ENCODE peak calls at places on chromosomes 6 and 20, in eight cellular contexts. U is stimulated activated naive CD4-positive, alpha-beta T cell; B is GM06990; S is left ventricle myocardium superior; R is posterior vena cava; C is B cell; V is AG08396; Z is cardiac muscle cell. P is an unnamed sample.

GRCh38 chr6:35691027-35691824 is 2.5 kb upstream of the FKBP5 start:
- DNase-seq in U (no peak), B (no peak), S (peak), R (peak), C (no peak), V (peak), Z (no peak), P (peak)

GRCh38 chr6:324116-324728 is 31.9 kb downstream of the DUSP22 start:
- DNase-seq in U (no peak), B (no peak), S (no peak), R (peak), C (no peak), V (no peak), Z (no peak), P (no peak)

GRCh38 chr6:4781967-4782537 is 5.8 kb downstream of the CDYL start:
- DNase-seq in U (no peak), B (no peak), S (no peak), R (no peak), C (no peak), V (no peak), Z (no peak), P (no peak)

GRCh38 chr20:13995086-13995665 is at the start of gene MACROD2:
- DNase-seq in U (peak), B (peak), S (peak), R (peak), C (peak), V (peak), Z (peak), P (peak)

GRCh38 chr20:47024461-47024937 is 129.9 kb downstream of the EYA2 start:
- DNase-seq in U (no peak), B (no peak), S (no peak), R (no peak), C (no peak), V (no peak), Z (no peak), P (no peak)

GRCh38 chr20:11790047-11790446 is 127.6 kb upstream of the BTBD3 start:
- DNase-seq in U (no peak), B (no peak), S (no peak), R (no peak), C (no peak), V (no peak), Z (no peak), P (no peak)

GRCh38 chr6:22442826-22443225 is 126.5 kb upstream of the HDGFL1 start:
- DNase-seq in U (no peak), B (peak), S (no peak), R (no peak), C (no peak), V (no peak), Z (no peak), P (no peak)

GRCh38 chr20:41078329-41078728 is 49.7 kb downstream of the TOP1 start:
- DNase-seq in U (no peak), B (no peak), S (no peak), R (no peak), C (peak), V (peak), Z (peak), P (no peak)

GRCh38 chr20:6265204-6265904 is 142.5 kb upstream of the FERMT1 start:
- DNase-seq in U (no peak), B (no peak), S (no peak), R (no peak), C (no peak), V (peak), Z (peak), P (no peak)

GRCh38 chr6:30355281-30355680 is 10.3 kb downstream of the RPP21 start:
- DNase-seq in U (no peak), B (no peak), S (no peak), R (no peak), C (no peak), V (no peak), Z (no peak), P (no peak)

GRCh38 chr6:101605426-101605825 is 211.9 kb downstream of the GRIK2 start:
- DNase-seq in U (no peak), B (no peak), S (no peak), R (no peak), C (no peak), V (no peak), Z (no peak), P (no peak)

GRCh38 chr6:108133594-108134179 is 32.1 kb upstream of the NR2E1 start:
- DNase-seq in U (no peak), B (no peak), S (peak), R (peak), C (peak), V (peak), Z (peak), P (no peak)

GRCh38 chr6:126175251-126175650 is 164.7 kb upstream of the CENPW start:
- DNase-seq in U (no peak), B (no peak), S (no peak), R (no peak), C (no peak), V (no peak), Z (no peak), P (no peak)

GRCh38 chr6:89834884-89835792 is 5.5 kb downstream of the CASP8AP2 start:
- DNase-seq in U (no peak), B (peak), S (no peak), R (no peak), C (peak), V (no peak), Z (no peak), P (no peak)

GRCh38 chr20:21238818-21239530 is 64.2 kb upstream of the XRN2 start:
- DNase-seq in U (no peak), B (no peak), S (no peak), R (no peak), C (no peak), V (no peak), Z (no peak), P (no peak)

GRCh38 chr6:127690092-127690491 is 113.1 kb downstream of the C6orf58 start:
- DNase-seq in U (no peak), B (no peak), S (no peak), R (no peak), C (no peak), V (peak), Z (peak), P (no peak)

GRCh38 chr20:63067266-63067635 is 60.5 kb upstream of the BHLHE23 start:
- DNase-seq in U (no peak), B (no peak), S (peak), R (peak), C (no peak), V (no peak), Z (no peak), P (no peak)

GRCh38 chr6:22521035-22521434 is 48.3 kb upstream of the HDGFL1 start:
- DNase-seq in U (no peak), B (no peak), S (no peak), R (no peak), C (no peak), V (no peak), Z (no peak), P (no peak)

GRCh38 chr6:170553686-170554085 is 483 bp upstream of the TBP start:
- DNase-seq in U (peak), B (no peak), S (no peak), R (no peak), C (no peak), V (no peak), Z (peak), P (no peak)

GRCh38 chr6:118645395-118645794 is 6.0 kb downstream of the CEP85L start:
- DNase-seq in U (no peak), B (no peak), S (no peak), R (no peak), C (no peak), V (no peak), Z (no peak), P (no peak)

GRCh38 chr6:152458648-152459047 is 178.5 kb downstream of the SYNE1 start:
- DNase-seq in U (no peak), B (no peak), S (no peak), R (no peak), C (no peak), V (no peak), Z (no peak), P (no peak)

GRCh38 chr6:69957990-69958559 is 91.7 kb downstream of the COL19A1 start:
- DNase-seq in U (no peak), B (no peak), S (no peak), R (no peak), C (no peak), V (no peak), Z (no peak), P (no peak)

GRCh38 chr20:25437153-25437581 is 29.7 kb downstream of the GINS1 start:
- DNase-seq in U (no peak), B (no peak), S (no peak), R (no peak), C (no peak), V (no peak), Z (peak), P (no peak)

GRCh38 chr6:142304241-142304640 is 2.4 kb downstream of the ADGRG6 start:
- DNase-seq in U (no peak), B (no peak), S (no peak), R (no peak), C (no peak), V (no peak), Z (no peak), P (no peak)

GRCh38 chr20:49608752-49609670 is 41.1 kb upstream of the PTGIS start:
- DNase-seq in U (peak), B (peak), S (peak), R (peak), C (peak), V (peak), Z (peak), P (no peak)

GRCh38 chr20:9300534-9300933 is 213.9 kb upstream of the LAMP5 start:
- DNase-seq in U (no peak), B (no peak), S (no peak), R (no peak), C (no peak), V (no peak), Z (no peak), P (no peak)

GRCh38 chr6:40169878-40170277 is 235.6 kb upstream of the MOCS1 start:
- DNase-seq in U (no peak), B (no peak), S (no peak), R (no peak), C (no peak), V (no peak), Z (no peak), P (no peak)

GRCh38 chr6:49072146-49072545 is 390.9 kb downstream of the MMUT start:
- DNase-seq in U (no peak), B (no peak), S (no peak), R (no peak), C (no peak), V (no peak), Z (no peak), P (no peak)

GRCh38 chr20:19992996-19993908 is 23.9 kb upstream of the NAA20 start:
- DNase-seq in U (no peak), B (no peak), S (no peak), R (no peak), C (no peak), V (peak), Z (no peak), P (no peak)

GRCh38 chr20:18913701-18914100 is 100.1 kb downstream of the SCP2D1 start:
- DNase-seq in U (no peak), B (no peak), S (no peak), R (no peak), C (no peak), V (no peak), Z (no peak), P (no peak)

GRCh38 chr6:29465279-29465678 is 8.3 kb downstream of the OR2H1 start:
- DNase-seq in U (no peak), B (no peak), S (no peak), R (no peak), C (no peak), V (no peak), Z (no peak), P (no peak)

GRCh38 chr20:33373735-33374605 is 27.3 kb downstream of the CDK5RAP1 start:
- DNase-seq in U (no peak), B (no peak), S (no peak), R (no peak), C (no peak), V (peak), Z (no peak), P (no peak)

GRCh38 chr6:2579241-2579761 is 171.4 kb downstream of the MYLK4 start:
- DNase-seq in U (no peak), B (no peak), S (peak), R (no peak), C (no peak), V (peak), Z (peak), P (no peak)